ENCODE peak calls at places on chromosomes 2 and 18, in seven cellular contexts. One of them, this sample, is unnamed.
A peak's percentile ranks its signal among the peaks of the same experiment; 100 is the strongest.

GRCh38 chr18:62420513-62421209 is 95.6 kb downstream of the TNFRSF11A start:
- DNase-seq in heart left ventricle: no peak
- DNase-seq in HT-29: peak; percentile 88
- DNase-seq in neural progenitor cell: no peak
- DNase-seq in tibial artery: peak; percentile 47
- DNase-seq in activated naive CD4-positive, alpha-beta T cell treated with Interleukin-2 at 50 U/mL for 16 hours: peak; percentile 80
- DNase-seq in stimulated activated CD4-positive, alpha-beta T cell treated with anti-CD3 and anti-CD28 coated beads, Interleukin-2, amount 100 ng/mL, for 48 hours: peak; percentile 42
- DNase-seq in this sample: peak; percentile 80

GRCh38 chr18:74360852-74361640 is 45.4 kb downstream of the C18orf63 start:
- DNase-seq in heart left ventricle: no peak
- DNase-seq in HT-29: no peak
- DNase-seq in neural progenitor cell: no peak
- DNase-seq in tibial artery: no peak
- DNase-seq in activated naive CD4-positive, alpha-beta T cell treated with Interleukin-2 at 50 U/mL for 16 hours: no peak
- DNase-seq in stimulated activated CD4-positive, alpha-beta T cell treated with anti-CD3 and anti-CD28 coated beads, Interleukin-2, amount 100 ng/mL, for 48 hours: no peak
- DNase-seq in this sample: no peak

GRCh38 chr2:95041060-95041823 is 15.7 kb downstream of the MAL start:
- DNase-seq in heart left ventricle: no peak
- DNase-seq in HT-29: no peak
- DNase-seq in neural progenitor cell: no peak
- DNase-seq in tibial artery: no peak
- DNase-seq in activated naive CD4-positive, alpha-beta T cell treated with Interleukin-2 at 50 U/mL for 16 hours: no peak
- DNase-seq in stimulated activated CD4-positive, alpha-beta T cell treated with anti-CD3 and anti-CD28 coated beads, Interleukin-2, amount 100 ng/mL, for 48 hours: no peak
- DNase-seq in this sample: no peak

GRCh38 chr2:65349863-65350262 is 82.5 kb downstream of the SPRED2 start:
- DNase-seq in heart left ventricle: peak; percentile 75
- DNase-seq in HT-29: peak; percentile 83
- DNase-seq in neural progenitor cell: peak; percentile 43
- DNase-seq in tibial artery: peak; percentile 53
- DNase-seq in activated naive CD4-positive, alpha-beta T cell treated with Interleukin-2 at 50 U/mL for 16 hours: no peak
- DNase-seq in stimulated activated CD4-positive, alpha-beta T cell treated with anti-CD3 and anti-CD28 coated beads, Interleukin-2, amount 100 ng/mL, for 48 hours: no peak
- DNase-seq in this sample: no peak

GRCh38 chr2:70085711-70086277 is 1.5 kb upstream of the PCBP1 start:
- DNase-seq in heart left ventricle: no peak
- DNase-seq in HT-29: peak; percentile 34
- DNase-seq in neural progenitor cell: no peak
- DNase-seq in tibial artery: no peak
- DNase-seq in activated naive CD4-positive, alpha-beta T cell treated with Interleukin-2 at 50 U/mL for 16 hours: no peak
- DNase-seq in stimulated activated CD4-positive, alpha-beta T cell treated with anti-CD3 and anti-CD28 coated beads, Interleukin-2, amount 100 ng/mL, for 48 hours: no peak
- DNase-seq in this sample: peak; percentile 32

GRCh38 chr2:25557179-25558036 is 116.0 kb downstream of the DTNB start:
- DNase-seq in heart left ventricle: no peak
- DNase-seq in HT-29: no peak
- DNase-seq in neural progenitor cell: no peak
- DNase-seq in tibial artery: no peak
- DNase-seq in activated naive CD4-positive, alpha-beta T cell treated with Interleukin-2 at 50 U/mL for 16 hours: no peak
- DNase-seq in stimulated activated CD4-positive, alpha-beta T cell treated with anti-CD3 and anti-CD28 coated beads, Interleukin-2, amount 100 ng/mL, for 48 hours: no peak
- DNase-seq in this sample: no peak

GRCh38 chr2:241041557-241042158 is 43.2 kb downstream of the SNED1 start:
- DNase-seq in heart left ventricle: no peak
- DNase-seq in HT-29: no peak
- DNase-seq in neural progenitor cell: no peak
- DNase-seq in tibial artery: no peak
- DNase-seq in activated naive CD4-positive, alpha-beta T cell treated with Interleukin-2 at 50 U/mL for 16 hours: no peak
- DNase-seq in stimulated activated CD4-positive, alpha-beta T cell treated with anti-CD3 and anti-CD28 coated beads, Interleukin-2, amount 100 ng/mL, for 48 hours: no peak
- DNase-seq in this sample: no peak

GRCh38 chr2:103823847-103824246 is 1030.1 kb upstream of the POU3F3 start:
- DNase-seq in heart left ventricle: no peak
- DNase-seq in HT-29: peak; percentile 96
- DNase-seq in neural progenitor cell: no peak
- DNase-seq in tibial artery: no peak
- DNase-seq in activated naive CD4-positive, alpha-beta T cell treated with Interleukin-2 at 50 U/mL for 16 hours: no peak
- DNase-seq in stimulated activated CD4-positive, alpha-beta T cell treated with anti-CD3 and anti-CD28 coated beads, Interleukin-2, amount 100 ng/mL, for 48 hours: no peak
- DNase-seq in this sample: peak; percentile 54

GRCh38 chr2:169082995-169083394 is 13.6 kb downstream of the DHRS9 start:
- DNase-seq in heart left ventricle: no peak
- DNase-seq in HT-29: no peak
- DNase-seq in neural progenitor cell: no peak
- DNase-seq in tibial artery: no peak
- DNase-seq in activated naive CD4-positive, alpha-beta T cell treated with Interleukin-2 at 50 U/mL for 16 hours: no peak
- DNase-seq in stimulated activated CD4-positive, alpha-beta T cell treated with anti-CD3 and anti-CD28 coated beads, Interleukin-2, amount 100 ng/mL, for 48 hours: no peak
- DNase-seq in this sample: no peak